ENCODE peak calls at places on chromosomes 13 and 19, in eight cellular contexts. Q is A549, N is uterus, G is pancreas, K is fibroblast of the aortic adventitia, Z is mucosa of descending colon, J is GM12865, F is OCI-LY7. B is an unnamed sample.
A peak's percentile ranks its signal among the peaks of the same experiment; 100 is the strongest.

GRCh38 chr19:590396-590745 is 690 bp downstream of the HCN2 start:
- DNase-seq in Z (no peak), F (no peak), N (no peak), Q (no peak), G (no peak), K (peak; percentile 12), J (no peak), B (no peak)

GRCh38 chr19:46621191-46622117 is 3.4 kb downstream of the PTGIR start:
- DNase-seq in K (no peak), J (no peak), Q (no peak), F (no peak), N (no peak), Z (no peak), G (no peak), B (no peak)

GRCh38 chr13:89966524-89966923 is 1381.0 kb upstream of the MIR17HG start:
- DNase-seq in G (no peak), N (no peak), Z (no peak), Q (no peak), K (no peak), F (no peak), J (no peak), B (no peak)

GRCh38 chr13:99572131-99572530 is 70.9 kb downstream of the TM9SF2 start:
- DNase-seq in K (no peak), Z (no peak), G (no peak), N (no peak), F (no peak), J (no peak), Q (no peak), B (no peak)

GRCh38 chr19:10797078-10797477 is 38.9 kb downstream of the TMED1 start:
- DNase-seq in F (no peak), Z (no peak), G (no peak), N (no peak), K (no peak), J (no peak), Q (no peak), B (no peak)

GRCh38 chr19:4844348-4845179 is 13.1 kb upstream of the TICAM1 start:
- DNase-seq in Z (no peak), G (no peak), Q (no peak), K (peak; percentile 69), F (no peak), J (no peak), N (peak; percentile 32), B (no peak)

GRCh38 chr13:107644136-107644535 is 571.2 kb downstream of the LIG4 start:
- DNase-seq in K (no peak), J (no peak), G (no peak), N (no peak), Q (no peak), Z (no peak), F (no peak), B (no peak)

GRCh38 chr19:16477311-16477710 is 5.5 kb upstream of the EPS15L1 start:
- DNase-seq in J (no peak), N (no peak), F (no peak), K (no peak), G (no peak), Z (no peak), Q (no peak), B (no peak)

GRCh38 chr13:48066310-48066989 is 28.5 kb downstream of the MED4 start:
- DNase-seq in F (no peak), N (no peak), Z (no peak), J (peak; percentile 72), G (no peak), Q (no peak), K (peak; percentile 26), B (no peak)

GRCh38 chr13:39577833-39578232 is 25.2 kb downstream of the LHFPL6 start:
- DNase-seq in Q (no peak), G (no peak), F (peak; percentile 57), J (no peak), Z (no peak), K (no peak), N (no peak), B (no peak)

GRCh38 chr19:2695288-2695866 is 7.1 kb downstream of the GNG7 start:
- DNase-seq in N (no peak), G (no peak), K (no peak), F (no peak), Q (no peak), J (no peak), Z (no peak), B (no peak)

GRCh38 chr13:21106089-21106488 is 44.7 kb upstream of the LATS2 start:
- DNase-seq in F (no peak), K (no peak), N (no peak), Z (no peak), J (no peak), Q (no peak), G (no peak), B (peak; percentile 20)

GRCh38 chr19:46587861-46588260 is 13.3 kb upstream of the CALM3 start:
- DNase-seq in G (no peak), N (no peak), J (no peak), Q (no peak), Z (no peak), K (no peak), F (no peak), B (no peak)

GRCh38 chr19:19532806-19533701 is 4.3 kb downstream of the YJEFN3 start:
- DNase-seq in K (no peak), F (no peak), J (no peak), Z (no peak), G (no peak), Q (no peak), N (no peak), B (no peak)

GRCh38 chr13:49701481-49701880 is 10.2 kb upstream of the EBPL start:
- DNase-seq in Q (no peak), K (no peak), G (no peak), N (no peak), Z (no peak), F (no peak), J (no peak), B (no peak)

GRCh38 chr19:13987101-13987890 is 18.8 kb downstream of the RFX1 start:
- DNase-seq in K (no peak), N (no peak), J (no peak), F (no peak), G (no peak), Z (no peak), Q (no peak), B (no peak)

GRCh38 chr19:2084993-2085720 is 11.0 kb downstream of the MOB3A start:
- DNase-seq in Q (no peak), K (no peak), Z (peak; percentile 82), G (peak; percentile 58), N (no peak), J (peak; percentile 99), F (peak; percentile 98), B (no peak)

DNA sequence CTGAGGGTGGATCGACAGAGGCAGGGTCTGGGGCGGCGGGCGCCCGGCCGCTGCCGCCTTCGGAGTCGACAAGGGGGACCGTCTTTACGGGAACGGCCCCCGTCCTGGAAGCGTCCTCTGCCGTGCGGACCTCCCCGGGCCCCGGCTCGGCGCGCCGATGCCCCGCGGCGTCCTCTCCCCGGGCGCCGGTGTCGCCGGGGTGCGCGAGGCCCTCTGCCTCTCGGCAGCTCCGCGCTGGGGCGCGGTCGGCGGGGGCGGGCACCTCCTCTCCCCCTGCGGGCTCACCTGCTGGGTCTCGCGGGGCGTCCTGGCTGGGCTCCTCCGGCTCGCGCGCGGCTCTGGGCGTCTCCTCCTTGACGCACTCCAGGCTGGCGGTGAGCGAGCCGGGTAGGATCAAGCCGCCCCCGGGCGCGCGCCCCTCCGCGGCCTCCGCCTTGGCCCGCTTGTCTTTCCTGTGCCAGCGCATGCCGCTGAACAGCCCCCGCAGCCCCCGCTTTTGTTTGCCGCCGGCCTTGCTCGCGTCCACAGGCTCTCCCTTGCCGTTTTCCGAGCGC is 1.5 kb downstream of the AMER2 start:
- DNase-seq in K (no peak), G (no peak), N (no peak), F (no peak), J (no peak), Z (no peak), Q (no peak), B (no peak)
- H3K4me3 ChIP-seq in K (no peak overlapping the region), G (no peak overlapping the region), N (no peak overlapping the region), F (no peak overlapping the region), J (peak overlapping the region; percentile 36), Z (no peak overlapping the region), Q (peak overlapping the region; percentile 40), B (peak overlapping the region; percentile 37)

GRCh38 chr19:53980553-53981407 is 10.7 kb upstream of the CACNG6 start:
- DNase-seq in K (peak; percentile 96), N (no peak), G (no peak), Q (peak; percentile 96), F (no peak), J (no peak), Z (peak; percentile 32), B (peak; percentile 70)

GRCh38 chr19:53977991-53978731 is 13.3 kb upstream of the CACNG6 start:
- DNase-seq in F (no peak), Q (peak; percentile 99), K (peak; percentile 98), G (no peak), Z (peak; percentile 26), N (peak; percentile 21), J (no peak), B (peak; percentile 91)

GRCh38 chr19:53977429-53977990 is 13.9 kb upstream of the CACNG6 start:
- DNase-seq in K (peak; percentile 93), F (peak; percentile 84), N (peak; percentile 68), Z (peak; percentile 90), G (no peak), J (peak; percentile 19), Q (peak; percentile 90), B (peak; percentile 85)

GRCh38 chr19:53981408-53981998 is 9.9 kb upstream of the CACNG6 start:
- DNase-seq in G (no peak), Z (no peak), F (no peak), K (no peak), J (no peak), N (no peak), Q (no peak), B (no peak)

DNA sequence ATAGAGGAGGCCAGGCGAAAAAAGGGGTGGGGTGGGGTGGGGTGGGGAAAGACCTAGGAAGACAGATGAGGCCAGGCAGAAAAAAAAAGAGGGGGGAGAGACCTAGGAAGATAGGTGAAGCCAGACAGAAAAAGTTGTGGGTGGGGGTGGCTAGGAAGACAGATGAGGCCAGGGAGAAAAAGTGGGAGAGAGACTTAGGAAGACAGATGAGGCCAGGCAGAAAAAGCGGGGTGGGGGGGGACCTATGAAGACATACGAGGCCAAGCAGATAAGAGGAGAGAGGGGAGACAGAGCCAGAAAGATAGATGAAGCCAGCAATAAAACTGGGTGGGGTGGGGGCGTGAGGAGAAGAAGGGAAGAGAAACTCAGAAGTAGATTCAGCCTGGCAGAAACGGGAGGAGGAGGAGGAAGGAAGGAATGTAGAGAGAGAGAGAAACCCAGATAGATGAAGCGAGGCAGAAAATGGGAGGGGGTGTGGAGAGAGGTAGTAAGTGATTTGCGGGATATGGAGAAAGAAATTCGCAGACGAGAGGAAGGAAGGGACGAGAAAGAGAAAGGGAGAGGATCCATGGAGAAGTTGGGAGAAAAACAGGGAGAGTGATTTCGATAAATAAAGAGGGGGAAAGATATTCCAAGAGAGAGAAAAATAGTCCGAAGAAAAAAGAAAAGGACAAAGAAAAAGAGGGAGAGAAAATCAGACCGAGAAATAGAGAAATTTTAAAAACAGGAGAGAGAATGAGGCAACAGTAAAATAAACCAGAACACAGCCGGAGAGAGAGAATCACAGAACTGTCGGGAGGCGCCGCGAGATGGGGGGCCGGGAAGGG is 12.2 kb upstream of the CACNG6 start:
- DNase-seq in J (no peak), Q (no peak), F (no peak), G (no peak), Z (no peak), K (no peak), N (no peak), B (no peak)
- H3K4me3 ChIP-seq in J (no peak overlapping the region), Q (peak overlapping the region; percentile 69), F (no peak overlapping the region), G (no peak overlapping the region), Z (no peak overlapping the region), K (peak overlapping the region; percentile 77), N (no peak overlapping the region), B (peak overlapping the region; percentile 52)

GRCh38 chr19:55342044-55342531 is 2.4 kb downstream of the KMT5C start:
- DNase-seq in K (no peak), N (no peak), G (no peak), J (no peak), Z (no peak), F (no peak), Q (no peak), B (no peak)
- H3K4me3 ChIP-seq in K (no peak overlapping the region), N (no peak overlapping the region), G (no peak overlapping the region), J (no peak overlapping the region), Z (no peak overlapping the region), F (no peak overlapping the region), Q (no peak overlapping the region), B (no peak overlapping the region)

GRCh38 chr19:36688058-36688457 is 646 bp downstream of the ZNF567 start:
- DNase-seq in Z (no peak), K (no peak), J (no peak), Q (no peak), F (no peak), N (no peak), G (no peak), B (no peak)
- H3K4me3 ChIP-seq in Z (peak overlapping the region; percentile 52), K (peak overlapping the region; percentile 98), J (peak overlapping the region; percentile 80), Q (peak overlapping the region; percentile 66), F (peak overlapping the region; percentile 80), N (peak overlapping the region; percentile 73), G (peak overlapping the region; percentile 77), B (peak overlapping the region; percentile 68)

B was measured in brain microvascular endothelial cell.